ENCODE peak calls at places on chromosome 15, in four cellular contexts. One of them, this sample, is unnamed.

GRCh38 chr15:66387176-66388056 is 704 bp downstream of the MAP2K1 start:
- DNase-seq in GM12878: no peak
- DNase-seq in H1: no peak
- DNase-seq in HepG2: peak; percentile 29
- DNase-seq in this sample: peak; percentile 38

GRCh38 chr15:67148196-67148701 is 82.8 kb downstream of the SMAD3 start:
- DNase-seq in GM12878: no peak
- DNase-seq in HepG2: peak; percentile 45
- DNase-seq in H1: no peak
- DNase-seq in this sample: no peak

GRCh38 chr15:40310001-40310959 is 2.5 kb upstream of the PLCB2 start:
- DNase-seq in H1: no peak
- DNase-seq in HepG2: peak; percentile 46
- DNase-seq in GM12878: peak; percentile 17
- DNase-seq in this sample: no peak

GRCh38 chr15:85764649-85765277 is 30.0 kb downstream of the KLHL25 start:
- DNase-seq in HepG2: no peak
- DNase-seq in GM12878: no peak
- DNase-seq in H1: no peak
- DNase-seq in this sample: no peak

GRCh38 chr15:83163032-83163431 is 44.6 kb downstream of the HDGFL3 start:
- DNase-seq in HepG2: no peak
- DNase-seq in GM12878: no peak
- DNase-seq in H1: no peak
- DNase-seq in this sample: no peak

GRCh38 chr15:94324835-94325767 is 93.7 kb downstream of the MCTP2 start:
- DNase-seq in GM12878: no peak
- DNase-seq in HepG2: no peak
- DNase-seq in H1: no peak
- DNase-seq in this sample: no peak

GRCh38 chr15:68700395-68701123 is 120.1 kb downstream of the ANP32A start:
- DNase-seq in H1: peak; percentile 13
- DNase-seq in GM12878: no peak
- DNase-seq in HepG2: no peak
- DNase-seq in this sample: no peak

GRCh38 chr15:52682200-52682599 is 3.0 kb upstream of the ATOSA start:
- DNase-seq in HepG2: no peak
- DNase-seq in GM12878: no peak
- DNase-seq in H1: no peak
- DNase-seq in this sample: no peak

GRCh38 chr15:39756806-39757522 is 25.7 kb downstream of the FSIP1 start:
- DNase-seq in HepG2: peak; percentile 43
- DNase-seq in GM12878: no peak
- DNase-seq in H1: no peak
- DNase-seq in this sample: peak; percentile 28

GRCh38 chr15:39621961-39622360 is 41.1 kb downstream of the THBS1 start:
- DNase-seq in HepG2: no peak
- DNase-seq in H1: no peak
- DNase-seq in GM12878: no peak
- DNase-seq in this sample: no peak

GRCh38 chr15:89003865-89004725 is 84.2 kb upstream of the ABHD2 start:
- DNase-seq in HepG2: peak; percentile 41
- DNase-seq in GM12878: no peak
- DNase-seq in H1: no peak
- DNase-seq in this sample: no peak

GRCh38 chr15:64912379-64912778 is 677 bp downstream of the ANKDD1A start:
- DNase-seq in H1: no peak
- DNase-seq in HepG2: no peak
- DNase-seq in GM12878: no peak
- DNase-seq in this sample: no peak

GRCh38 chr15:78767331-78767951 is 43.8 kb downstream of the ADAMTS7 start:
- DNase-seq in GM12878: no peak
- DNase-seq in HepG2: no peak
- DNase-seq in H1: no peak
- DNase-seq in this sample: no peak

GRCh38 chr15:61101543-61101942 is 127.6 kb downstream of the RORA start:
- DNase-seq in H1: no peak
- DNase-seq in HepG2: no peak
- DNase-seq in GM12878: no peak
- DNase-seq in this sample: no peak

GRCh38 chr15:89576417-89576773 is 1.1 kb downstream of the TICRR start:
- DNase-seq in HepG2: no peak
- DNase-seq in H1: no peak
- DNase-seq in GM12878: no peak
- DNase-seq in this sample: no peak

GRCh38 chr15:39438260-39438659 is 142.6 kb upstream of the THBS1 start:
- DNase-seq in GM12878: no peak
- DNase-seq in H1: no peak
- DNase-seq in HepG2: no peak
- DNase-seq in this sample: no peak

GRCh38 chr15:41019174-41019573 is 65.9 kb downstream of the CHAC1 start:
- DNase-seq in GM12878: no peak
- DNase-seq in HepG2: no peak
- DNase-seq in H1: no peak
- DNase-seq in this sample: no peak

GRCh38 chr15:35288580-35288979 is 203.5 kb upstream of the NANOGP8 start:
- DNase-seq in GM12878: no peak
- DNase-seq in HepG2: no peak
- DNase-seq in H1: no peak
- DNase-seq in this sample: no peak

GRCh38 chr15:90644526-90644925 is 72.6 kb upstream of the BLM start:
- DNase-seq in GM12878: no peak
- DNase-seq in HepG2: no peak
- DNase-seq in H1: no peak
- DNase-seq in this sample: no peak

GRCh38 chr15:89399390-89400120 is 64.9 kb upstream of the POLG start:
- DNase-seq in HepG2: no peak
- DNase-seq in GM12878: no peak
- DNase-seq in H1: no peak
- DNase-seq in this sample: no peak

GRCh38 chr15:64740361-64741170 is 34.8 kb downstream of the RBPMS2 start:
- DNase-seq in GM12878: no peak
- DNase-seq in HepG2: peak; percentile 26
- DNase-seq in H1: no peak
- DNase-seq in this sample: no peak

GRCh38 chr15:88031461-88031860 is 225.1 kb downstream of the NTRK3 start:
- DNase-seq in HepG2: no peak
- DNase-seq in GM12878: no peak
- DNase-seq in H1: no peak
- DNase-seq in this sample: no peak

GRCh38 chr15:93081399-93081798 is 7.6 kb downstream of the RGMA start:
- DNase-seq in H1: no peak
- DNase-seq in HepG2: no peak
- DNase-seq in GM12878: no peak
- DNase-seq in this sample: no peak

GRCh38 chr15:41629436-41629835 is 30.8 kb upstream of the MGA start:
- DNase-seq in H1: no peak
- DNase-seq in HepG2: no peak
- DNase-seq in GM12878: no peak
- DNase-seq in this sample: no peak

GRCh38 chr15:82043130-82043673 is 2.6 kb downstream of the MEX3B start:
- DNase-seq in GM12878: no peak
- DNase-seq in H1: no peak
- DNase-seq in HepG2: no peak
- DNase-seq in this sample: no peak

GRCh38 chr15:94538280-94538679 is 306.9 kb downstream of the MCTP2 start:
- DNase-seq in H1: no peak
- DNase-seq in GM12878: no peak
- DNase-seq in HepG2: no peak
- DNase-seq in this sample: no peak

GRCh38 chr15:78177447-78177873 is 28.3 kb downstream of the IDH3A start:
- DNase-seq in H1: peak; percentile 36
- DNase-seq in GM12878: no peak
- DNase-seq in HepG2: peak; percentile 30
- DNase-seq in this sample: peak; percentile 57

GRCh38 chr15:92000709-92001108 is 147.2 kb downstream of the SLCO3A1 start:
- DNase-seq in H1: no peak
- DNase-seq in HepG2: no peak
- DNase-seq in GM12878: no peak
- DNase-seq in this sample: no peak

GRCh38 chr15:27592036-27592725 is 506.9 kb downstream of the OCA2 start:
- DNase-seq in GM12878: no peak
- DNase-seq in HepG2: no peak
- DNase-seq in H1: no peak
- DNase-seq in this sample: no peak

GRCh38 chr15:40451497-40452158 is 10.9 kb downstream of the BAHD1 start:
- DNase-seq in HepG2: no peak
- DNase-seq in GM12878: no peak
- DNase-seq in H1: no peak
- DNase-seq in this sample: no peak

GRCh38 chr15:82674873-82675272 is 27.7 kb upstream of the CPEB1 start:
- DNase-seq in HepG2: no peak
- DNase-seq in H1: no peak
- DNase-seq in GM12878: no peak
- DNase-seq in this sample: no peak

GRCh38 chr15:77019476-77020331 is 24.8 kb downstream of the PSTPIP1 start:
- DNase-seq in GM12878: no peak
- DNase-seq in HepG2: no peak
- DNase-seq in H1: no peak
- DNase-seq in this sample: no peak
- TF ChIP-seq YY1 in GM12878: no peak
- TF ChIP-seq YY1 in HepG2: no peak
- TF ChIP-seq YY1 in H1: no peak
- TF ChIP-seq YY1 in this sample: no peak

GRCh38 chr15:43095243-43095642 is 10.6 kb downstream of the UBR1 start:
- DNase-seq in H1: no peak
- DNase-seq in HepG2: no peak
- DNase-seq in GM12878: no peak
- DNase-seq in this sample: no peak

GRCh38 chr15:43094416-43095039 is 11.3 kb downstream of the UBR1 start:
- DNase-seq in HepG2: no peak
- DNase-seq in GM12878: no peak
- DNase-seq in H1: no peak
- DNase-seq in this sample: no peak

GRCh38 chr15:43095708-43096347 is 10.0 kb downstream of the UBR1 start:
- DNase-seq in HepG2: no peak
- DNase-seq in H1: no peak
- DNase-seq in GM12878: no peak
- DNase-seq in this sample: no peak

GRCh38 chr15:43099105-43099845 is 6.6 kb downstream of the UBR1 start:
- DNase-seq in H1: no peak
- DNase-seq in GM12878: no peak
- DNase-seq in HepG2: no peak
- DNase-seq in this sample: no peak

DNA sequence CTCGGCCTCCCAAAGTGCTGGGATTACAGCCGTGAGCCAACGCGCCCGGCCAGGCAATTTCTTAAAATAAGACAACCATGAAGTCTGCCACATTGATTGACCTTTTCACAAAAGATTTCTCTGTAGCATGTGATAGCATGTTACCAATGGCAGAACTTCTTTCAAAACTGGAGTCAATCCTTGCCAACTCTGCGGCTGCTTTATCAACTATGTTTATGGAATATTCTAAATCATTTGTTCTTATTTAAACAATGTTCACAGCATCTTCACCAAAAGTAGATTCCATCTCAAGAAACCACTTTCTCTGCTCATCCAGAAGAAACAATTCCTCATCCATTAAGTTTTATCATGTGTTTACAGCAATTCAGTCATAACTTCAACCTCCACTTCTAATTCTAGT is 9.4 kb downstream of the UBR1 start:
- DNase-seq in GM12878: no peak
- DNase-seq in HepG2: no peak
- DNase-seq in H1: no peak
- DNase-seq in this sample: no peak
- TF ChIP-seq SUZ12 in GM12878: no peak
- TF ChIP-seq SUZ12 in HepG2: no peak
- TF ChIP-seq SUZ12 in H1: no peak
- TF ChIP-seq SUZ12 in this sample: no peak

DNA sequence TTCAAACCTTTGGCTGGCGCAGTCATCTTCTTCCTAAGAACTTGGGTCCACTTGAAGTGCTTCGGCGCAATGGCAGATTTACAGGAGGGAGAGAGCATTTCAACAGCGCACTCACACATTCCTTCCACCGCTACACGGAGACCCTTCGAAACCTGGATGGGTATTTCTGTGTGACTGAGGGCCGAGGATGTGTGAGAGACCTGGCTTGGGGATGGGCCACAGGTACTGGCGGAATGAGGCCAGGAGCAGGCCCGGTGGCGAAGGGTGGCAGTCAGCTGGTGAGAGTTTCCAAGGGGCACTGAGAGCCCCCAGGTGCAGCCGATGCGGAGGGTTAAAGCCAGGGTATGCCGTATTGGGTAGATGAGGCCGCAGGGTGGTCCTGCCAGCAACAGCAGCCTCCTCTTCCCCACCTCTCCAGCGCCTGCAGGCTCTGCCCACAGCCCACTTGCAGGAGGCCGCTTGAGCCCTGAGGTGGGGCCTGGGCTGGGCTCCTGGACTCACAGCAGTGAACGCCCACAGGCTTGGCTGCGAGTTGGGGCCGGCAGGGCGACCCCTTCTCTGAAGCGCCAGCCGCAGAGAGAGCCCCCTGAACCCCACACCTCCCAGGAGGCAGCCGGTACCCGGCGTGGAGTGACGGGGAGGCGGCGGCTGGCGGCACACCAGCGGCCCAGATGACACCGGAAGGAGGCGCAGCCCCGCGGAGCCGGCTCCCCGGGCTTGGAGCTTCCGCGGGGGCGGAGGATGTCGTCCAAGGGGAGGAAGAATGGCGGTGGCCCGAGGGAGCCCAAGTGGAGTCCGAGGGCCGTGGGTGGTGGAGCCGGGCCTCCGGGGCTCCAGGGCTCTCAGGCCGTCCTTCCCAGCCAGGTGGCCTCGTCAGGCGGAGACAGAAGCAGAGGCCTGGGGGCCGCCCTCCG is 166.5 kb downstream of the NSMCE3 start:
- DNase-seq in H1: no peak
- DNase-seq in GM12878: no peak
- DNase-seq in HepG2: no peak
- DNase-seq in this sample: no peak
- H3K4me3 ChIP-seq in H1: peak overlapping the region; percentile 20
- H3K4me3 ChIP-seq in GM12878: no peak overlapping the region
- H3K4me3 ChIP-seq in HepG2: no peak overlapping the region
- H3K4me3 ChIP-seq in this sample: peak overlapping the region; percentile 8

DNA sequence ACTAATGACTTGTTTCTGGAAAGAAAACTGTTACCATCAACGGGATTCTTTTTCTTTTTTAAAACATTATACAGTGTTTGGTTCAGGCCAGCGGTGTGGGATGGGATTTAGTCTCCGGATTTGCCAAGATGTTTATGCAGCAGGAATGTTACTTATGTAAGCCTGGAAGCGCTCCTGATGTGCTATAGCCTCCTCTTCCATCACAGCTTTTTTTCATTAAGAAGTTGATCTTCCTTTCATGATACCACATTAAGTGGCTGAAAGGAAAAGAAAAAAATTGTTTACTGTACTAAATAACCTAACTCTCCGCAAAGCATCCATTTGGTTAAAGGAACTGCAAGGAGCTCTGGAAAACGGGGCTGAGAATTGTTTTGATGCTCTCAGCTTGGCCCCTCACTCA is 120.5 kb upstream of the ALDH1A3 start:
- DNase-seq in HepG2: no peak
- DNase-seq in GM12878: no peak
- DNase-seq in H1: no peak
- DNase-seq in this sample: no peak
- TF ChIP-seq YY1 in HepG2: no peak
- TF ChIP-seq YY1 in GM12878: no peak
- TF ChIP-seq YY1 in H1: no peak
- TF ChIP-seq YY1 in this sample: no peak

This sample was measured in NT2/D1.